ENCODE peak calls at places on chromosomes 3 and 15, in four cellular contexts. One of them, this sample, is unnamed. For H3F3A, the result is how much of the 10 kb centered on the place peaks cover.

GRCh38 chr3:42387802-42388651 is 22.4 kb downstream of the LYZL4 start:
- DNase-seq in PC-3: peak
- DNase-seq in SK-N-SH: no peak
- DNase-seq in GM23338: no peak
- DNase-seq in this sample: no peak

GRCh38 chr3:155805204-155805801 is 775 bp downstream of the C3orf33 start:
- DNase-seq in SK-N-SH: no peak
- DNase-seq in GM23338: no peak
- DNase-seq in PC-3: peak
- DNase-seq in this sample: peak

GRCh38 chr3:115814778-115815380 is 191.6 kb downstream of the GAP43 start:
- DNase-seq in GM23338: peak
- DNase-seq in PC-3: peak
- DNase-seq in SK-N-SH: peak
- DNase-seq in this sample: peak

GRCh38 chr3:38497026-38497425 is 886 bp downstream of the EXOG start:
- DNase-seq in PC-3: peak
- DNase-seq in GM23338: no peak
- DNase-seq in SK-N-SH: no peak
- DNase-seq in this sample: peak

GRCh38 chr3:69214241-69214640 is 91.8 kb upstream of the LMOD3 start:
- DNase-seq in PC-3: peak
- DNase-seq in GM23338: no peak
- DNase-seq in SK-N-SH: no peak
- DNase-seq in this sample: no peak

GRCh38 chr3:177705976-177706866 is 508.9 kb upstream of the TBL1XR1 start:
- DNase-seq in SK-N-SH: no peak
- DNase-seq in PC-3: no peak
- DNase-seq in GM23338: no peak
- DNase-seq in this sample: no peak

GRCh38 chr3:171532294-171532693 is 72.1 kb upstream of the TNIK start:
- DNase-seq in GM23338: no peak
- DNase-seq in PC-3: no peak
- DNase-seq in SK-N-SH: no peak
- DNase-seq in this sample: no peak

GRCh38 chr15:44397869-44398268 is 29.6 kb upstream of the CTDSPL2 start:
- DNase-seq in PC-3: no peak
- DNase-seq in GM23338: no peak
- DNase-seq in SK-N-SH: no peak
- DNase-seq in this sample: no peak

GRCh38 chr3:195612075-195612800 is 28.5 kb upstream of the APOD start:
- DNase-seq in GM23338: peak
- DNase-seq in SK-N-SH: no peak
- DNase-seq in PC-3: no peak
- DNase-seq in this sample: no peak

GRCh38 chr3:191133359-191133758 is 65.7 kb upstream of the OSTN start:
- DNase-seq in PC-3: no peak
- DNase-seq in SK-N-SH: no peak
- DNase-seq in GM23338: no peak
- DNase-seq in this sample: no peak

GRCh38 chr3:45665101-45665572 is 24.1 kb upstream of the SACM1L start:
- DNase-seq in PC-3: peak
- DNase-seq in SK-N-SH: peak
- DNase-seq in GM23338: peak
- DNase-seq in this sample: peak

GRCh38 chr3:15714448-15714847 is 83.3 kb downstream of the ANKRD28 start:
- DNase-seq in SK-N-SH: no peak
- DNase-seq in GM23338: no peak
- DNase-seq in PC-3: no peak
- DNase-seq in this sample: no peak

GRCh38 chr3:15707779-15708178 is 90.0 kb downstream of the ANKRD28 start:
- DNase-seq in PC-3: no peak
- DNase-seq in SK-N-SH: no peak
- DNase-seq in GM23338: no peak
- DNase-seq in this sample: no peak

GRCh38 chr3:15708882-15709677 is 88.7 kb downstream of the ANKRD28 start:
- DNase-seq in GM23338: no peak
- DNase-seq in SK-N-SH: no peak
- DNase-seq in PC-3: no peak
- DNase-seq in this sample: peak

GRCh38 chr3:15713364-15713763 is 84.4 kb downstream of the ANKRD28 start:
- DNase-seq in SK-N-SH: no peak
- DNase-seq in GM23338: no peak
- DNase-seq in PC-3: no peak
- DNase-seq in this sample: no peak

GRCh38 chr3:15711281-15711680 is 86.5 kb downstream of the ANKRD28 start:
- DNase-seq in PC-3: no peak
- DNase-seq in SK-N-SH: no peak
- DNase-seq in GM23338: no peak
- DNase-seq in this sample: no peak
- H3F3A ChIP-seq in PC-3: under half
- H3F3A ChIP-seq in SK-N-SH: under half
- H3F3A ChIP-seq in GM23338: under half
- H3F3A ChIP-seq in this sample: under half

GRCh38 chr3:183306798-183307671 is 54.0 kb downstream of the B3GNT5 start:
- DNase-seq in PC-3: peak
- DNase-seq in GM23338: no peak
- DNase-seq in SK-N-SH: no peak
- DNase-seq in this sample: peak

GRCh38 chr3:183310936-183311335 is 57.9 kb downstream of the B3GNT5 start:
- DNase-seq in SK-N-SH: no peak
- DNase-seq in GM23338: no peak
- DNase-seq in PC-3: no peak
- DNase-seq in this sample: no peak

GRCh38 chr3:183307749-183308148 is 54.7 kb downstream of the B3GNT5 start:
- DNase-seq in SK-N-SH: no peak
- DNase-seq in PC-3: no peak
- DNase-seq in GM23338: no peak
- DNase-seq in this sample: no peak

GRCh38 chr3:183309276-183309675 is 56.2 kb downstream of the B3GNT5 start:
- DNase-seq in GM23338: no peak
- DNase-seq in SK-N-SH: no peak
- DNase-seq in PC-3: no peak
- DNase-seq in this sample: no peak

GRCh38 chr3:183308746-183309145 is 55.7 kb downstream of the B3GNT5 start:
- DNase-seq in GM23338: no peak
- DNase-seq in PC-3: no peak
- DNase-seq in SK-N-SH: no peak
- DNase-seq in this sample: no peak
- H3K27ac ChIP-seq in GM23338: no peak
- H3K27ac ChIP-seq in PC-3: no peak
- H3K27ac ChIP-seq in SK-N-SH: no peak
- H3K27ac ChIP-seq in this sample: no peak

DNA sequence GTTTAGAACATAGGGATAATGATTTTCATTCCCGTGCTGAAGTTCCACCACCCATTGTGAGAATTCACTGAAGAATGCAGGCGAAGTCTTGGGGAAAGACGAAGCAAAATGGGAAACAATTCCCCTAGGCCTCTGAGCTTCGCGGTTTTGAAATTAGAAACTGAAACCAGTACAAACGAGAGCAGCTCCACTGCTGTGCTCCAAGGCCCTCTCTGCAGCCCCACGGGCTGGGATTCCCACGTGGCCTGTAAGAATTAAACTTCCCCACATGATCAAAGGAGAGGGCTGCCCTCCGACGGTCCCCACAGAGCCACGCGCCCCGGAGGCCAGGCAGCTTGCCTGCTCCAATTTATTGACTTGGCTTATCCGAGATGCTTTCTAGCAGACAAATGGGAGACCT is 143.9 kb downstream of the GREM1 start:
- DNase-seq in GM23338: peak
- DNase-seq in PC-3: no peak
- DNase-seq in SK-N-SH: peak
- DNase-seq in this sample: peak
- H3F3A ChIP-seq in GM23338: under half
- H3F3A ChIP-seq in PC-3: under half
- H3F3A ChIP-seq in SK-N-SH: under half
- H3F3A ChIP-seq in this sample: under half

GRCh38 chr3:126463521-126463920 is 12.2 kb downstream of the ZXDC start:
- DNase-seq in SK-N-SH: no peak
- DNase-seq in PC-3: no peak
- DNase-seq in GM23338: no peak
- DNase-seq in this sample: no peak
- H3K27ac ChIP-seq in SK-N-SH: no peak
- H3K27ac ChIP-seq in PC-3: no peak
- H3K27ac ChIP-seq in GM23338: no peak
- H3K27ac ChIP-seq in this sample: no peak

DNA sequence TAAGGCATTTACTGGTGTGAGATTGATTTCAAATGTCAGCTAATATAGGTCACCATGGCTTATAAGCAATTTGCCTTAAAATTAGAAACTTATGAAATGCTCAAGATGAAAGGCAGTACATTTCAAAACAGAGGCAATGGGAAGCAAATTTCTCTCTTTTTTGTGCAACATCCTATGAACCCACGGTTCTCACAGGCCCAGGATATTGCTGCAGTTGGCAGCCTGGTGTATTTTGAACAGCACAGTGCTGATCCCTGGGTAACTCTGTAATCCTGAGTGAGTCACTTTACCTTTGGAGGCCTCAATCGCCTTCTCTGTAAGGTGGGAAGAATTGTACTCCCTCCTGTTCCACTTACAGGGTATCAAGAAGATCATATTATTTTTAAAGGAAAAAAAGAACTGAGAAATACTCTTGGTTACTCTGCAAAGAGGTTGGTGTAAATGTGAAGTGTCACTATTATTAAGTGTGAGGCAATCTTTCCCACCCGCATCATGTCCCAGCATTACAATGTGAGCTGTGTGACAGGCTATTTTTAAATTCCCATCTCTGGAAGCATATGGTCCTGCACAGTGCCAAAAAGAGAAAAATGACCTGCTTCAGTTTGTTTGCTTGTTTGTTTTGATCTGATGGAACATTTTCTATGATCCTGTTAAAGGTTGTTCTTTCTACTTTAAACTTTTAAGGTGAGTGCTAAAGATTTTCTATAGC is 190.1 kb upstream of the LPP start:
- DNase-seq in SK-N-SH: no peak
- DNase-seq in PC-3: no peak
- DNase-seq in GM23338: no peak
- DNase-seq in this sample: peak
- H3F3A ChIP-seq in SK-N-SH: under half
- H3F3A ChIP-seq in PC-3: under half
- H3F3A ChIP-seq in GM23338: under half
- H3F3A ChIP-seq in this sample: under half